ENCODE peak calls at places on chromosome 21, in seven cellular contexts. One of them, this sample, is unnamed.

GRCh38 chr21:27359141-27359540 is 392.3 kb upstream of the ADAMTS5 start:
- DNase-seq in heart right ventricle: no peak
- DNase-seq in thoracic aorta: no peak
- DNase-seq in astrocyte: peak; percentile 5
- DNase-seq in GM23338: no peak
- DNase-seq in body of pancreas: no peak
- DNase-seq in esophagus squamous epithelium: no peak
- DNase-seq in this sample: no peak

GRCh38 chr21:27953328-27954045 is 986.6 kb upstream of the ADAMTS5 start:
- DNase-seq in GM23338: no peak
- DNase-seq in astrocyte: peak; percentile 65
- DNase-seq in heart right ventricle: no peak
- DNase-seq in thoracic aorta: no peak
- DNase-seq in esophagus squamous epithelium: no peak
- DNase-seq in body of pancreas: no peak
- DNase-seq in this sample: no peak

GRCh38 chr21:36260030-36260787 is 59.8 kb upstream of the MORC3 start:
- DNase-seq in body of pancreas: peak; percentile 65
- DNase-seq in astrocyte: peak; percentile 65
- DNase-seq in esophagus squamous epithelium: no peak
- DNase-seq in heart right ventricle: no peak
- DNase-seq in GM23338: peak; percentile 84
- DNase-seq in thoracic aorta: no peak
- DNase-seq in this sample: no peak

GRCh38 chr21:31711326-31711725 is 20.6 kb downstream of the SCAF4 start:
- DNase-seq in thoracic aorta: no peak
- DNase-seq in GM23338: no peak
- DNase-seq in body of pancreas: no peak
- DNase-seq in heart right ventricle: no peak
- DNase-seq in esophagus squamous epithelium: no peak
- DNase-seq in astrocyte: no peak
- DNase-seq in this sample: no peak

GRCh38 chr21:29436143-29436542 is 137.4 kb downstream of the BACH1 start:
- DNase-seq in GM23338: peak; percentile 18
- DNase-seq in astrocyte: peak; percentile 4
- DNase-seq in esophagus squamous epithelium: no peak
- DNase-seq in thoracic aorta: no peak
- DNase-seq in body of pancreas: no peak
- DNase-seq in heart right ventricle: no peak
- DNase-seq in this sample: no peak

GRCh38 chr21:44714905-44715304 is 3.5 kb upstream of the TSPEAR start:
- DNase-seq in body of pancreas: no peak
- DNase-seq in GM23338: no peak
- DNase-seq in thoracic aorta: no peak
- DNase-seq in astrocyte: no peak
- DNase-seq in esophagus squamous epithelium: no peak
- DNase-seq in heart right ventricle: no peak
- DNase-seq in this sample: peak; percentile 30

GRCh38 chr21:44375281-44375651 is 21.8 kb downstream of the TRPM2 start:
- DNase-seq in thoracic aorta: no peak
- DNase-seq in esophagus squamous epithelium: no peak
- DNase-seq in astrocyte: no peak
- DNase-seq in heart right ventricle: no peak
- DNase-seq in GM23338: no peak
- DNase-seq in body of pancreas: peak; percentile 25
- DNase-seq in this sample: peak; percentile 75

GRCh38 chr21:30482130-30482529 is 2.0 kb upstream of the KRTAP19-1 start:
- DNase-seq in astrocyte: no peak
- DNase-seq in body of pancreas: no peak
- DNase-seq in GM23338: no peak
- DNase-seq in heart right ventricle: no peak
- DNase-seq in esophagus squamous epithelium: no peak
- DNase-seq in thoracic aorta: no peak
- DNase-seq in this sample: no peak

GRCh38 chr21:18298228-18298627 is 53.6 kb downstream of the CHODL start:
- DNase-seq in astrocyte: no peak
- DNase-seq in esophagus squamous epithelium: no peak
- DNase-seq in heart right ventricle: no peak
- DNase-seq in GM23338: peak; percentile 52
- DNase-seq in body of pancreas: no peak
- DNase-seq in thoracic aorta: no peak
- DNase-seq in this sample: no peak

GRCh38 chr21:26079376-26079775 is 91.2 kb downstream of the APP start:
- DNase-seq in thoracic aorta: no peak
- DNase-seq in esophagus squamous epithelium: no peak
- DNase-seq in astrocyte: peak; percentile 33
- DNase-seq in body of pancreas: no peak
- DNase-seq in GM23338: no peak
- DNase-seq in heart right ventricle: no peak
- DNase-seq in this sample: no peak

GRCh38 chr21:46065993-46066842 is 31.7 kb upstream of the COL6A2 start:
- DNase-seq in body of pancreas: no peak
- DNase-seq in GM23338: no peak
- DNase-seq in heart right ventricle: peak; percentile 39
- DNase-seq in thoracic aorta: no peak
- DNase-seq in astrocyte: no peak
- DNase-seq in esophagus squamous epithelium: no peak
- DNase-seq in this sample: peak; percentile 63

GRCh38 chr21:44694776-44695175 is 2.2 kb upstream of the KRTAP10-12 start:
- DNase-seq in body of pancreas: no peak
- DNase-seq in esophagus squamous epithelium: no peak
- DNase-seq in astrocyte: no peak
- DNase-seq in heart right ventricle: no peak
- DNase-seq in thoracic aorta: no peak
- DNase-seq in GM23338: no peak
- DNase-seq in this sample: no peak

GRCh38 chr21:45036630-45037029 is 37.8 kb upstream of the ADARB1 start:
- DNase-seq in GM23338: no peak
- DNase-seq in esophagus squamous epithelium: no peak
- DNase-seq in body of pancreas: no peak
- DNase-seq in thoracic aorta: no peak
- DNase-seq in astrocyte: no peak
- DNase-seq in heart right ventricle: no peak
- DNase-seq in this sample: no peak

GRCh38 chr21:46289655-46290178 is 3.6 kb downstream of the YBEY start:
- DNase-seq in esophagus squamous epithelium: no peak
- DNase-seq in heart right ventricle: no peak
- DNase-seq in body of pancreas: no peak
- DNase-seq in GM23338: no peak
- DNase-seq in thoracic aorta: no peak
- DNase-seq in astrocyte: no peak
- DNase-seq in this sample: no peak

GRCh38 chr21:36188081-36188681 is 31.6 kb downstream of the DOP1B start:
- DNase-seq in thoracic aorta: no peak
- DNase-seq in GM23338: no peak
- DNase-seq in body of pancreas: peak; percentile 86
- DNase-seq in esophagus squamous epithelium: no peak
- DNase-seq in heart right ventricle: peak; percentile 49
- DNase-seq in astrocyte: no peak
- DNase-seq in this sample: no peak

GRCh38 chr21:22900511-22900910 is 1902.3 kb downstream of the NCAM2 start:
- DNase-seq in thoracic aorta: no peak
- DNase-seq in esophagus squamous epithelium: no peak
- DNase-seq in heart right ventricle: no peak
- DNase-seq in GM23338: no peak
- DNase-seq in body of pancreas: no peak
- DNase-seq in astrocyte: no peak
- DNase-seq in this sample: no peak

GRCh38 chr21:36379236-36379635 is 6.0 kb upstream of the CHAF1B start:
- DNase-seq in thoracic aorta: no peak
- DNase-seq in astrocyte: no peak
- DNase-seq in heart right ventricle: no peak
- DNase-seq in body of pancreas: no peak
- DNase-seq in esophagus squamous epithelium: no peak
- DNase-seq in GM23338: no peak
- DNase-seq in this sample: no peak

GRCh38 chr21:17925900-17926299 is 106.7 kb upstream of the C21orf91 start:
- DNase-seq in GM23338: peak; percentile 43
- DNase-seq in body of pancreas: no peak
- DNase-seq in astrocyte: no peak
- DNase-seq in esophagus squamous epithelium: no peak
- DNase-seq in heart right ventricle: no peak
- DNase-seq in thoracic aorta: no peak
- DNase-seq in this sample: no peak

GRCh38 chr21:25733859-25734653 is 648 bp downstream of the ATP5PF start:
- DNase-seq in GM23338: peak; percentile 6
- DNase-seq in astrocyte: peak; percentile 36
- DNase-seq in thoracic aorta: no peak
- DNase-seq in body of pancreas: no peak
- DNase-seq in heart right ventricle: no peak
- DNase-seq in esophagus squamous epithelium: no peak
- DNase-seq in this sample: no peak

GRCh38 chr21:46284077-46284644 is 1.2 kb downstream of the MCM3AP start:
- DNase-seq in astrocyte: no peak
- DNase-seq in GM23338: no peak
- DNase-seq in heart right ventricle: no peak
- DNase-seq in body of pancreas: no peak
- DNase-seq in thoracic aorta: no peak
- DNase-seq in esophagus squamous epithelium: no peak
- DNase-seq in this sample: no peak

GRCh38 chr21:26842976-26843911 is 2.0 kb downstream of the ADAMTS1 start:
- DNase-seq in astrocyte: peak; percentile 91
- DNase-seq in heart right ventricle: peak; percentile 90
- DNase-seq in esophagus squamous epithelium: no peak
- DNase-seq in GM23338: peak; percentile 83
- DNase-seq in body of pancreas: peak; percentile 97
- DNase-seq in thoracic aorta: peak; percentile 82
- DNase-seq in this sample: peak; percentile 97

GRCh38 chr21:35801388-35801787 is 258.9 kb downstream of the SETD4 start:
- DNase-seq in thoracic aorta: no peak
- DNase-seq in astrocyte: no peak
- DNase-seq in GM23338: no peak
- DNase-seq in heart right ventricle: no peak
- DNase-seq in esophagus squamous epithelium: no peak
- DNase-seq in body of pancreas: no peak
- DNase-seq in this sample: no peak

GRCh38 chr21:35963920-35964451 is 96.3 kb downstream of the SETD4 start:
- DNase-seq in heart right ventricle: no peak
- DNase-seq in thoracic aorta: no peak
- DNase-seq in GM23338: peak; percentile 66
- DNase-seq in astrocyte: no peak
- DNase-seq in esophagus squamous epithelium: no peak
- DNase-seq in body of pancreas: no peak
- DNase-seq in this sample: no peak

GRCh38 chr21:18204931-18205330 is 39.7 kb upstream of the CHODL start:
- DNase-seq in astrocyte: no peak
- DNase-seq in esophagus squamous epithelium: no peak
- DNase-seq in GM23338: peak; percentile 40
- DNase-seq in body of pancreas: no peak
- DNase-seq in thoracic aorta: no peak
- DNase-seq in heart right ventricle: no peak
- DNase-seq in this sample: no peak

GRCh38 chr21:41024341-41025056 is 143.5 kb upstream of the BACE2 start:
- DNase-seq in body of pancreas: peak; percentile 37
- DNase-seq in heart right ventricle: no peak
- DNase-seq in esophagus squamous epithelium: no peak
- DNase-seq in thoracic aorta: no peak
- DNase-seq in astrocyte: no peak
- DNase-seq in GM23338: no peak
- DNase-seq in this sample: no peak

GRCh38 chr21:42669069-42669468 is 15.6 kb downstream of the PDE9A start:
- DNase-seq in esophagus squamous epithelium: no peak
- DNase-seq in astrocyte: no peak
- DNase-seq in body of pancreas: no peak
- DNase-seq in GM23338: peak; percentile 79
- DNase-seq in thoracic aorta: no peak
- DNase-seq in heart right ventricle: peak; percentile 36
- DNase-seq in this sample: no peak
- TF ChIP-seq CTCF in esophagus squamous epithelium: no peak
- TF ChIP-seq CTCF in astrocyte: no peak
- TF ChIP-seq CTCF in body of pancreas: no peak
- TF ChIP-seq CTCF in GM23338: peak; percentile 56
- TF ChIP-seq CTCF in thoracic aorta: no peak
- TF ChIP-seq CTCF in heart right ventricle: peak; percentile 15
- TF ChIP-seq CTCF in this sample: no peak

DNA sequence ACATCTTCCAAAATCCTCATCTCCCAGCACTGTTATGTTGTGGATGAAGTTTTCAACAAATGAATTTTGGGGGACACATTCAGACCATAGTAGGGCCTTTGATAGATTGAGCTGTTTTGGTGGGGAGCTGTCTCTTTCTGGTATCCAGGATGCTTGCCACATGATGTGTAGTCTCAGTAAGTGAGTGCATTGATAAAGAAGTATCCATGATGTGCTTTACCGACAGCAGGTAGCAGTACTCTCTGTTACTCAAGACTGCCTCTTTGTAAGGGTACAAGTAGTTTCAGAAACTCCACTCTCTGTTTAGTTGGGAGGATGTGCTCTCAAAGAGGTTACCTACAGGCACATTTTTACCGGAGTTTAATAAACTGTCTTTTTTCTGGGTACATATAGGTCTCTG is 26.5 kb downstream of the DYRK1A start:
- DNase-seq in thoracic aorta: no peak
- DNase-seq in heart right ventricle: no peak
- DNase-seq in esophagus squamous epithelium: no peak
- DNase-seq in body of pancreas: no peak
- DNase-seq in astrocyte: no peak
- DNase-seq in GM23338: no peak
- DNase-seq in this sample: no peak
- H3K36me3 ChIP-seq in thoracic aorta: no peaks in the 10 kb centered on the region
- H3K36me3 ChIP-seq in heart right ventricle: no peaks in the 10 kb centered on the region
- H3K36me3 ChIP-seq in esophagus squamous epithelium: peaks cover 4% of the 10 kb centered on the region
- H3K36me3 ChIP-seq in body of pancreas: no peaks in the 10 kb centered on the region
- H3K36me3 ChIP-seq in astrocyte: no peaks in the 10 kb centered on the region
- H3K36me3 ChIP-seq in GM23338: no peaks in the 10 kb centered on the region
- H3K36me3 ChIP-seq in this sample: no peaks in the 10 kb centered on the region

DNA sequence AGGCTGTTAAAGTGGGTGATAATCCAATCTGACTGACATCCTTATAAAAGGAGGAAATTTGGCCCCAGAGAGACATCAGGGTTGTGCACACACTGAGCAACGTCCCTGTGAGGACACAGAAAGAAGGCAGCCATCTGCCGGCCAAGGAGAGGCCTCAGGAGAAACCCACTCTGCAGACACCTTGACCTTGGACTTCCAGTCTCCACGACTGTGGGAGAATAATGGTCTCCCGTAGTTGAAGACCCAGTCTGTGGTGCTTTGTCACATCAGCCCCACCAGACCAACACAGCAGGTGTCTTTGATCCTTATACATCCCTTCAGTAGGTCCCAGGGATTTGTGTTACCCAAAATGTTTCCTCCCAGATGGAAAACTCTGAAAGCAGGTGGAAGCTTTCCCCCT is 4.2 kb upstream of the DNAJC28 start:
- DNase-seq in heart right ventricle: no peak
- DNase-seq in esophagus squamous epithelium: no peak
- DNase-seq in GM23338: no peak
- DNase-seq in body of pancreas: no peak
- DNase-seq in astrocyte: no peak
- DNase-seq in thoracic aorta: no peak
- DNase-seq in this sample: no peak
- TF ChIP-seq CTCF in heart right ventricle: no peak
- TF ChIP-seq CTCF in esophagus squamous epithelium: no peak
- TF ChIP-seq CTCF in GM23338: no peak
- TF ChIP-seq CTCF in body of pancreas: no peak
- TF ChIP-seq CTCF in astrocyte: no peak
- TF ChIP-seq CTCF in thoracic aorta: no peak
- TF ChIP-seq CTCF in this sample: no peak

DNA sequence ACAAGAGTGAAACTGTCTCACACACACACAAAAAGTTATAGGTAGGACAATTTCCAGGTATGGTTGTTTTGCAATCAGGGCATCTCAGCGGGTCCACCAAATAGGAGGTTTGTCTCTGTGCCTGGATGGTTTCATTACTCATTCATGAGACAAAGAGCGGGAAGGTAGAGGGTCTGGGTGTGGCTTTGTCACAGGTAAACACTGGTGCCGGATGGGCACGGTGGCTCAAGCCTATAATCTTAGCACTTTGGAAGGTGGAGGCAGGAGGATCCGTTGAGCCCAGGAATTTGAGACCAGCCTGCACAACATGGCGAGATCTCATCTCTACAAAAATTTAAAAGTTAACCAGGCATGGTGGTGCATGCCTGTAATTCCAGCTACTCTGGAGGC is 16.3 kb upstream of the ERVH48-1 start:
- DNase-seq in thoracic aorta: no peak
- DNase-seq in astrocyte: no peak
- DNase-seq in esophagus squamous epithelium: no peak
- DNase-seq in heart right ventricle: no peak
- DNase-seq in GM23338: no peak
- DNase-seq in body of pancreas: no peak
- DNase-seq in this sample: no peak
- H3K36me3 ChIP-seq in thoracic aorta: no peaks in the 10 kb centered on the region
- H3K36me3 ChIP-seq in astrocyte: no peaks in the 10 kb centered on the region
- H3K36me3 ChIP-seq in esophagus squamous epithelium: no peaks in the 10 kb centered on the region
- H3K36me3 ChIP-seq in heart right ventricle: no peaks in the 10 kb centered on the region
- H3K36me3 ChIP-seq in GM23338: no peaks in the 10 kb centered on the region
- H3K36me3 ChIP-seq in body of pancreas: no peaks in the 10 kb centered on the region
- H3K36me3 ChIP-seq in this sample: no peaks in the 10 kb centered on the region